ENCODE peak calls at places on chromosomes 16 and 17, in seven cellular contexts. C, G, A, F, D, B and L are unnamed samples.

GRCh38 chr17:77465358-77466041 is 324.7 kb downstream of the SEC14L1 start:
- DNase-seq in C (peak; percentile 74), G (peak; percentile 66), A (no peak), F (peak; percentile 77), D (peak; percentile 54), B (peak; percentile 35), L (no peak)

GRCh38 chr17:28727727-28728363 is 743 bp upstream of the NEK8 start:
- DNase-seq in C (peak; percentile 91), G (peak; percentile 97), A (peak; percentile 78), F (peak; percentile 48), D (peak; percentile 68), B (peak; percentile 60), L (peak; percentile 72)

GRCh38 chr16:14600164-14600563 is 29.9 kb downstream of the PARN start:
- DNase-seq in C (peak; percentile 34), G (peak; percentile 60), A (peak; percentile 51), F (peak; percentile 41), D (peak; percentile 47), B (no peak), L (no peak)

GRCh38 chr17:44672479-44673093 is 16.3 kb downstream of the MEIOC start:
- DNase-seq in C (peak; percentile 3), G (peak; percentile 45), A (peak; percentile 60), F (peak; percentile 34), D (peak; percentile 63), B (no peak), L (no peak)

GRCh38 chr17:27259356-27259755 is 34.6 kb upstream of the WSB1 start:
- DNase-seq in C (no peak), G (no peak), A (no peak), F (no peak), D (no peak), B (no peak), L (peak; percentile 11)

GRCh38 chr17:19301973-19302372 is 60.5 kb downstream of the B9D1 start:
- DNase-seq in C (no peak), G (no peak), A (no peak), F (no peak), D (no peak), B (no peak), L (no peak)

GRCh38 chr17:21452377-21453143 is 76.4 kb downstream of the KCNJ12 start:
- DNase-seq in C (peak; percentile 57), G (peak; percentile 82), A (no peak), F (peak; percentile 65), D (peak; percentile 54), B (peak; percentile 65), L (no peak)

GRCh38 chr16:65032397-65032796 is 89.5 kb downstream of the CDH11 start:
- DNase-seq in C (no peak), G (no peak), A (no peak), F (peak; percentile 62), D (no peak), B (no peak), L (no peak)

GRCh38 chr16:23702951-23703350 is 10.1 kb downstream of the ERN2 start:
- DNase-seq in C (no peak), G (no peak), A (no peak), F (no peak), D (no peak), B (no peak), L (no peak)

GRCh38 chr16:74035816-74036215 is 260.8 kb upstream of the PSMD7 start:
- DNase-seq in C (peak; percentile 52), G (peak; percentile 49), A (peak; percentile 17), F (peak; percentile 2), D (peak; percentile 1), B (no peak), L (peak; percentile 12)

DNA sequence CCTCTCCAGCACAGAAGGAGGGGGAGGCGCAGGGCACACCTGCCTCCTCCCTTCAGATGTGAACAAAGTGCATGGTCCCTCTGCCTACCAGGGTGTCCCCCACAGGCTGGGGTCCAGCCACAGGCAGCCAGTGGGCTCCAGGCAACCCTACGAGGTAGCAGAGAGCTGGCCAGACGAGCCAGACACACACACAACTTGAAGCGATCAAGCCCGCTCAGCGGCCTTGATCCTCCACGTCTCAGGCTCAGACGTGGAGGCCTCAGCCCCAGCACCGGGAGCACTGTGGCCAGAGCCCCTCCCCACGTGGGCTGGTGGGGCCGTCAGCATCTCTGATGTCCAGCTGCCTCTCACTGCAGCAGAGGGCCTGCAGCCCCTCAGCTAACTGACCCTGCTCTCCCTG is 8.5 kb downstream of the MCRIP1 start:
- DNase-seq in C (no peak), G (no peak), A (no peak), F (no peak), D (no peak), B (no peak), L (no peak)
- H3K4me1 ChIP-seq in C (no peaks in the 10 kb centered on the region), G (peaks cover 5% of the 10 kb centered on the region), A (peaks cover 13% of the 10 kb centered on the region), F (no peaks in the 10 kb centered on the region), D (peaks cover 4% of the 10 kb centered on the region), B (peaks cover 38% of the 10 kb centered on the region), L (no peaks in the 10 kb centered on the region)

GRCh38 chr16:53769787-53770186 is 65.8 kb downstream of the FTO start:
- DNase-seq in C (no peak), G (no peak), A (no peak), F (no peak), D (no peak), B (no peak), L (no peak)

GRCh38 chr16:53770641-53771040 is 66.7 kb downstream of the FTO start:
- DNase-seq in C (no peak), G (no peak), A (no peak), F (no peak), D (peak; percentile 23), B (no peak), L (no peak)

GRCh38 chr16:53768167-53768566 is 64.2 kb downstream of the FTO start:
- DNase-seq in C (no peak), G (no peak), A (no peak), F (peak; percentile 41), D (peak; percentile 48), B (no peak), L (no peak)

GRCh38 chr16:53769185-53769584 is 65.2 kb downstream of the FTO start:
- DNase-seq in C (no peak), G (no peak), A (no peak), F (no peak), D (peak; percentile 3), B (no peak), L (no peak)

GRCh38 chr16:53768593-53768992 is 64.6 kb downstream of the FTO start:
- DNase-seq in C (no peak), G (no peak), A (peak; percentile 39), F (peak; percentile 87), D (peak; percentile 90), B (no peak), L (peak; percentile 53)
- H3K4me1 ChIP-seq in C (peaks cover 43% of the 10 kb centered on the region), G (peaks cover 4% of the 10 kb centered on the region), A (peaks cover 79% of the 10 kb centered on the region), F (peaks cover 11% of the 10 kb centered on the region), D (peaks cover 47% of the 10 kb centered on the region), B (peaks cover 7% of the 10 kb centered on the region), L (peaks cover 31% of the 10 kb centered on the region)

GRCh38 chr17:17091276-17091675 is 49.0 kb downstream of the MPRIP start:
- DNase-seq in C (no peak), G (no peak), A (no peak), F (no peak), D (no peak), B (peak; percentile 3), L (no peak)
- H3K4me1 ChIP-seq in C (peaks cover 34% of the 10 kb centered on the region), G (peaks cover 40% of the 10 kb centered on the region), A (peaks cover 92% of the 10 kb centered on the region), F (peaks cover 12% of the 10 kb centered on the region), D (peaks cover 33% of the 10 kb centered on the region), B (peaks cover 45% of the 10 kb centered on the region), L (peaks cover 15% of the 10 kb centered on the region)

DNA sequence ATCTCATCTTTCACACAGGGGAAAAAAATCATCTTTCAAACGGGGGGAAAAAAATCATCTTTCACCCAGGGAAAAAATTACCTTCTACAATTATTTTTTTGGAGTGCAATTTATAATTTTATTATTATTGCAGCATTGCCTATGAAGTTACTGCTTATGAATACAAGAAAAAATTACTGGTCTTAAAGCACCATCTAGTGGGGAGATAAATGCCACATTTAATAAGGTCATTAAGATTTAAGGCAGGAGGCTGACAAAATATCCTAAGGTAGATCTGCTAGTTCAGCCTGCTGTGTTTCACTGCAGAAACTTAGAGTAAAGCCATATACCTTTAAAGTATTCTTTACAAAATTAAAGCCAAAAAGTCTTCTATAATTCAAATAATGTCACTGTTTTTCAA is 13.7 kb downstream of the SHCBP1 start:
- DNase-seq in C (no peak), G (peak; percentile 26), A (peak; percentile 26), F (peak; percentile 76), D (peak; percentile 57), B (no peak), L (no peak)
- H3K4me1 ChIP-seq in C (no peaks in the 10 kb centered on the region), G (no peaks in the 10 kb centered on the region), A (no peaks in the 10 kb centered on the region), F (no peaks in the 10 kb centered on the region), D (no peaks in the 10 kb centered on the region), B (no peaks in the 10 kb centered on the region), L (peaks cover 8% of the 10 kb centered on the region)

DNA sequence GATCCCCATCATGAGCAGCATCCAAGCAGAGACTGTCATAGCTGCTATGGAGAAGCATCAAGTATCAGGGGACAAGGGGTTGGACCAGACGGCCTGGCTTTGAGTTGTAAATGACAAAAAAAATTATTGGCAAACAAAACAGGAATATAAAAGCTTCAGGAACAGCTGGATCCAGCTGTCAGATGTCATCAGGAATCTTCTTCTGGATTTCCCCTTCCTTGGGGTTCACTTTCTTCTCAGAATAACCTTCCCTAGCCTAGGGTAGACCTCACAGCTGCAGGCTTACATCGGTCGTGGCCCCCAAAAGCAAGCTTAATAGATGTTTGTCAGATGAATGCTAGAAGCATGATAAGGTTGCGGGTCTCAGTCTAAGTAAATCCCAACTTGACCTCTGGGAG is 17.2 kb upstream of the RAI1 start:
- DNase-seq in C (no peak), G (no peak), A (no peak), F (no peak), D (no peak), B (no peak), L (no peak)
- H3K4me1 ChIP-seq in C (peaks cover 3% of the 10 kb centered on the region), G (no peaks in the 10 kb centered on the region), A (peaks cover 20% of the 10 kb centered on the region), F (peaks cover 8% of the 10 kb centered on the region), D (peaks cover 16% of the 10 kb centered on the region), B (peaks cover 8% of the 10 kb centered on the region), L (peaks cover 25% of the 10 kb centered on the region)

DNA sequence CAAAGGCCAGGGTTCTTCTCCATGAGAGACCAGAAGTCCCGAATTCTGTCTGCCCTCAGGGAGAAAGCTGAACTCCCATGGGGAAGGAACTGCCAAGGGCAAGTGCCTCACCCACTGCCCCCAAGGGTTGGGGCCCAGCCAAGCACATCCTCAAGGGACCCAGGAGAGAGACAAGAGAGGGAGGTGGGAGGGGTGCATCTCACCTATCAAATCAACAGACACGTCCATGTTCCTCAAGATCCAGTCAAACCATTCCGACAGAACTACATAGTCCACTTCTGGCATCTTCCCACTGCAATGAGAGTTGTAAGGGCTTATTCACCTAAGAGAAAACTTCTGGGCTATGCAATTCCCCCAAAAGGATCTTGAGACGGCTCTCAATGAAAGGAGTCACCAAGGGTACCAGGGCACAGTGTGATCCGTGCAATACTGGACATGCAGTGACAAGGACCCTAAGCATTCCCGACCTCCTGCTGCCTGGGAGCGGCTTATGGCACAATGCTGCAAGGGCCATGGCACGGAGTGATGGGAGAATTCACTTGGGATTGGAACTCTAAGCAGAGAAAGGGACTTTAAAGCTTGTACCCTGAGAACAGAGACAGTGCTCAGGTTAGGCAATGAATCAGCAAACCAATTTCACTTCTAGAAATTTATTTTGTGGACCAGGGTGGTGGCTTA is 32.2 kb downstream of the TK2 start:
- DNase-seq in C (no peak), G (no peak), A (no peak), F (no peak), D (no peak), B (no peak), L (no peak)
- H3K4me1 ChIP-seq in C (peaks cover 12% of the 10 kb centered on the region), G (peaks cover 2% of the 10 kb centered on the region), A (peaks cover 50% of the 10 kb centered on the region), F (peaks cover 36% of the 10 kb centered on the region), D (peaks cover 44% of the 10 kb centered on the region), B (peaks cover 44% of the 10 kb centered on the region), L (peaks cover 31% of the 10 kb centered on the region)

GRCh38 chr17:47278561-47278960 is 24.9 kb downstream of the ITGB3 start:
- DNase-seq in C (no peak), G (no peak), A (no peak), F (no peak), D (no peak), B (no peak), L (peak; percentile 33)
- H3K4me1 ChIP-seq in C (peaks cover 20% of the 10 kb centered on the region), G (peaks cover 29% of the 10 kb centered on the region), A (peaks cover 12% of the 10 kb centered on the region), F (peaks cover 54% of the 10 kb centered on the region), D (peaks cover 38% of the 10 kb centered on the region), B (peaks cover 25% of the 10 kb centered on the region), L (peaks cover 48% of the 10 kb centered on the region)